ENCODE peak calls at places on chromosomes 12 and 14, in six cellular contexts. One of them, this sample, is unnamed. For H3K9me3, the result is how much of the 10 kb centered on the place peaks cover.

GRCh38 chr12:9752145-9752717 is 8.5 kb downstream of the CD69 start:
- DNase-seq in uterus: no peak
- DNase-seq in CD4-positive, alpha-beta memory T cell: no peak
- DNase-seq in GM23248: no peak
- DNase-seq in lung: no peak
- DNase-seq in IMR-90: no peak
- DNase-seq in this sample: no peak

GRCh38 chr14:36238666-36239363 is 62.3 kb upstream of the PTCSC3 start:
- DNase-seq in lung: peak
- DNase-seq in CD4-positive, alpha-beta memory T cell: no peak
- DNase-seq in uterus: no peak
- DNase-seq in GM23248: peak
- DNase-seq in IMR-90: peak
- DNase-seq in this sample: no peak

GRCh38 chr14:33647385-33647786 is 303.5 kb downstream of the EGLN3 start:
- DNase-seq in uterus: no peak
- DNase-seq in CD4-positive, alpha-beta memory T cell: no peak
- DNase-seq in GM23248: peak
- DNase-seq in IMR-90: peak
- DNase-seq in lung: no peak
- DNase-seq in this sample: no peak

GRCh38 chr14:33692762-33693161 is 258.1 kb downstream of the EGLN3 start:
- DNase-seq in uterus: no peak
- DNase-seq in CD4-positive, alpha-beta memory T cell: no peak
- DNase-seq in IMR-90: peak
- DNase-seq in GM23248: peak
- DNase-seq in lung: no peak
- DNase-seq in this sample: no peak

GRCh38 chr14:96016761-96017160 is 22.4 kb upstream of the C14orf132 start:
- DNase-seq in IMR-90: peak
- DNase-seq in lung: no peak
- DNase-seq in uterus: no peak
- DNase-seq in GM23248: no peak
- DNase-seq in CD4-positive, alpha-beta memory T cell: no peak
- DNase-seq in this sample: no peak

GRCh38 chr14:95696741-95697140 is 10.5 kb downstream of the TCL1B start:
- DNase-seq in GM23248: no peak
- DNase-seq in CD4-positive, alpha-beta memory T cell: no peak
- DNase-seq in lung: no peak
- DNase-seq in uterus: no peak
- DNase-seq in IMR-90: no peak
- DNase-seq in this sample: no peak

GRCh38 chr14:90652626-90653025 is 163.6 kb downstream of the TTC7B start:
- DNase-seq in CD4-positive, alpha-beta memory T cell: no peak
- DNase-seq in IMR-90: no peak
- DNase-seq in lung: no peak
- DNase-seq in GM23248: no peak
- DNase-seq in uterus: no peak
- DNase-seq in this sample: no peak

GRCh38 chr14:78598046-78598652 is 428.0 kb downstream of the NRXN3 start:
- DNase-seq in IMR-90: peak
- DNase-seq in CD4-positive, alpha-beta memory T cell: peak
- DNase-seq in uterus: peak
- DNase-seq in GM23248: peak
- DNase-seq in lung: peak
- DNase-seq in this sample: no peak

GRCh38 chr12:26833692-26834168 is 736 bp upstream of the ITPR2 start:
- DNase-seq in IMR-90: peak
- DNase-seq in GM23248: peak
- DNase-seq in lung: peak
- DNase-seq in CD4-positive, alpha-beta memory T cell: peak
- DNase-seq in uterus: peak
- DNase-seq in this sample: no peak

GRCh38 chr14:38056270-38056669 is 151.4 kb upstream of the SSTR1 start:
- DNase-seq in uterus: no peak
- DNase-seq in GM23248: no peak
- DNase-seq in lung: no peak
- DNase-seq in IMR-90: no peak
- DNase-seq in CD4-positive, alpha-beta memory T cell: no peak
- DNase-seq in this sample: no peak

GRCh38 chr12:12804011-12804410 is 9.1 kb upstream of the DDX47 start:
- DNase-seq in IMR-90: peak
- DNase-seq in uterus: no peak
- DNase-seq in CD4-positive, alpha-beta memory T cell: no peak
- DNase-seq in GM23248: peak
- DNase-seq in lung: no peak
- DNase-seq in this sample: no peak

GRCh38 chr14:97185186-97185585 is 388.0 kb downstream of the VRK1 start:
- DNase-seq in CD4-positive, alpha-beta memory T cell: peak
- DNase-seq in GM23248: no peak
- DNase-seq in uterus: no peak
- DNase-seq in IMR-90: no peak
- DNase-seq in lung: no peak
- DNase-seq in this sample: no peak

GRCh38 chr14:104134061-104134965 is 4.1 kb upstream of the KIF26A start:
- DNase-seq in GM23248: no peak
- DNase-seq in lung: no peak
- DNase-seq in CD4-positive, alpha-beta memory T cell: no peak
- DNase-seq in IMR-90: no peak
- DNase-seq in uterus: no peak
- DNase-seq in this sample: peak

GRCh38 chr14:93788557-93789365 is 476 bp upstream of the PRIMA1 start:
- DNase-seq in IMR-90: no peak
- DNase-seq in uterus: peak
- DNase-seq in CD4-positive, alpha-beta memory T cell: no peak
- DNase-seq in lung: no peak
- DNase-seq in GM23248: peak
- DNase-seq in this sample: no peak

GRCh38 chr14:103696466-103697071 is 18.7 kb downstream of the XRCC3 start:
- DNase-seq in GM23248: peak
- DNase-seq in CD4-positive, alpha-beta memory T cell: no peak
- DNase-seq in IMR-90: peak
- DNase-seq in lung: no peak
- DNase-seq in uterus: peak
- DNase-seq in this sample: no peak

GRCh38 chr12:85363382-85364190 is 83.6 kb downstream of the ALX1 start:
- DNase-seq in uterus: no peak
- DNase-seq in IMR-90: no peak
- DNase-seq in GM23248: no peak
- DNase-seq in lung: no peak
- DNase-seq in CD4-positive, alpha-beta memory T cell: no peak
- DNase-seq in this sample: no peak

GRCh38 chr14:96104469-96105057 is 65.4 kb downstream of the C14orf132 start:
- DNase-seq in GM23248: peak
- DNase-seq in lung: peak
- DNase-seq in IMR-90: peak
- DNase-seq in CD4-positive, alpha-beta memory T cell: no peak
- DNase-seq in uterus: peak
- DNase-seq in this sample: no peak

GRCh38 chr12:122421815-122422737 is at the start of gene CLIP1:
- DNase-seq in CD4-positive, alpha-beta memory T cell: peak
- DNase-seq in IMR-90: peak
- DNase-seq in GM23248: peak
- DNase-seq in lung: peak
- DNase-seq in uterus: peak
- DNase-seq in this sample: peak

GRCh38 chr14:95157987-95158712 is 821 bp upstream of the DICER1 start:
- DNase-seq in CD4-positive, alpha-beta memory T cell: peak
- DNase-seq in IMR-90: no peak
- DNase-seq in lung: no peak
- DNase-seq in GM23248: peak
- DNase-seq in uterus: no peak
- DNase-seq in this sample: no peak

GRCh38 chr12:31035226-31035625 is 38.4 kb upstream of the DDX11 start:
- DNase-seq in GM23248: peak
- DNase-seq in IMR-90: no peak
- DNase-seq in lung: no peak
- DNase-seq in CD4-positive, alpha-beta memory T cell: no peak
- DNase-seq in uterus: no peak
- DNase-seq in this sample: no peak

GRCh38 chr12:93624595-93625294 is 52.3 kb downstream of the SOCS2 start:
- DNase-seq in IMR-90: peak
- DNase-seq in lung: peak
- DNase-seq in GM23248: peak
- DNase-seq in CD4-positive, alpha-beta memory T cell: no peak
- DNase-seq in uterus: no peak
- DNase-seq in this sample: no peak

GRCh38 chr12:67067453-67068203 is 201.5 kb upstream of the CAND1 start:
- DNase-seq in uterus: no peak
- DNase-seq in lung: no peak
- DNase-seq in GM23248: no peak
- DNase-seq in IMR-90: no peak
- DNase-seq in CD4-positive, alpha-beta memory T cell: no peak
- DNase-seq in this sample: no peak

GRCh38 chr12:122980192-122981035 is at the start of gene ARL6IP4:
- DNase-seq in lung: peak
- DNase-seq in GM23248: peak
- DNase-seq in CD4-positive, alpha-beta memory T cell: peak
- DNase-seq in IMR-90: peak
- DNase-seq in uterus: peak
- DNase-seq in this sample: peak

GRCh38 chr12:97960741-97961608 is 498.4 kb downstream of the RMST start:
- DNase-seq in CD4-positive, alpha-beta memory T cell: peak
- DNase-seq in IMR-90: no peak
- DNase-seq in GM23248: no peak
- DNase-seq in lung: peak
- DNase-seq in uterus: no peak
- DNase-seq in this sample: no peak

GRCh38 chr12:8946733-8947132 is 2.7 kb downstream of the M6PR start:
- DNase-seq in uterus: no peak
- DNase-seq in IMR-90: no peak
- DNase-seq in CD4-positive, alpha-beta memory T cell: no peak
- DNase-seq in lung: no peak
- DNase-seq in GM23248: no peak
- DNase-seq in this sample: no peak

GRCh38 chr12:27284751-27285150 is 40.7 kb downstream of the STK38L start:
- DNase-seq in GM23248: peak
- DNase-seq in lung: no peak
- DNase-seq in IMR-90: peak
- DNase-seq in CD4-positive, alpha-beta memory T cell: no peak
- DNase-seq in uterus: no peak
- DNase-seq in this sample: no peak

GRCh38 chr12:106696861-106697417 is 77.5 kb upstream of the RIC8B start:
- DNase-seq in IMR-90: no peak
- DNase-seq in CD4-positive, alpha-beta memory T cell: no peak
- DNase-seq in GM23248: no peak
- DNase-seq in lung: no peak
- DNase-seq in uterus: no peak
- DNase-seq in this sample: no peak

DNA sequence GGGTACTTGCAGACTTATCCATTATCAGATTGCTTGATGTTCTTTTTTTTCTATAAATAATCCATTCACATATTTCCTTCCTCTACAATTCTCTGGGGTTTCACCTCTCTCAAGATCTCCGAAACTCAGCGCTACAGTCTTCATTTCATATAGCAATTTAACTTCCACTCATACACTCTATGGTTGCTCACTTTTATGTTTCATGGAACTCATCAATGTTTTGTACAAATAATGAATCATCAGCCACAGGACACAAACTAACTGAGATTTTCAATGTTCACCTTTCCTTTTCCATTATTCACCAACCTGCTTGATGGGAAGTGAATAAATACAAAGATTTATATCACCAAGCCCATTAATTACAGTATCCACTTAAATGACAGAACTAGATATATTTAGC is 534.7 kb downstream of the LRFN5 start:
- DNase-seq in GM23248: peak
- DNase-seq in CD4-positive, alpha-beta memory T cell: no peak
- DNase-seq in IMR-90: no peak
- DNase-seq in uterus: no peak
- DNase-seq in lung: no peak
- DNase-seq in this sample: no peak
- H3K9me3 ChIP-seq in GM23248: under half
- H3K9me3 ChIP-seq in CD4-positive, alpha-beta memory T cell: under half
- H3K9me3 ChIP-seq in IMR-90: under half
- H3K9me3 ChIP-seq in uterus: under half
- H3K9me3 ChIP-seq in lung: under half
- H3K9me3 ChIP-seq in this sample: under half

DNA sequence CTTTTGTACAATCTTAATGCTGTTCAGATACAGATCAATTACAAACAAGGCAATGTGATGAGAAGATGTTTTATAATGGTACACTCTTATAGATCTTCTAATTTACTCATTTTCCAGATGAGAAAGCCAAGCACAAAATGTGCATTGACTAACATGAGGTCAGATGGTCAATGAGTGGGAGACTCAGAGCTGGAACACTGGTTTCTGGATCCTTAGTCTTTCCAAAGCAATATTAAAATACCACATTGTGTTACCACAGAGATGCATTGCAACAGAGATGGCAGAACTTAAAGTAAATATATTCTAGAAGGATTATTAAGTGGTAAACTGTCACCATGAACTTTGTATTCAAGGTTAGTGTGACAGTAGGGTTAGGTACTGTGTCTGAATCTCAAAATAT is 113.6 kb downstream of the SLC15A5 start:
- DNase-seq in uterus: no peak
- DNase-seq in CD4-positive, alpha-beta memory T cell: no peak
- DNase-seq in GM23248: peak
- DNase-seq in lung: no peak
- DNase-seq in IMR-90: no peak
- DNase-seq in this sample: no peak
- H3K9me3 ChIP-seq in uterus: under half
- H3K9me3 ChIP-seq in CD4-positive, alpha-beta memory T cell: under half
- H3K9me3 ChIP-seq in GM23248: under half
- H3K9me3 ChIP-seq in lung: under half
- H3K9me3 ChIP-seq in IMR-90: under half
- H3K9me3 ChIP-seq in this sample: under half

GRCh38 chr12:82207556-82207955 is 150.6 kb downstream of the CCDC59 start:
- DNase-seq in IMR-90: no peak
- DNase-seq in lung: no peak
- DNase-seq in uterus: no peak
- DNase-seq in GM23248: no peak
- DNase-seq in CD4-positive, alpha-beta memory T cell: no peak
- DNase-seq in this sample: no peak
- H3K9me3 ChIP-seq in IMR-90: under half
- H3K9me3 ChIP-seq in lung: under half
- H3K9me3 ChIP-seq in uterus: under half
- H3K9me3 ChIP-seq in GM23248: under half
- H3K9me3 ChIP-seq in CD4-positive, alpha-beta memory T cell: under half
- H3K9me3 ChIP-seq in this sample: under half

GRCh38 chr12:34404377-34405285 is 382.3 kb downstream of the ALG10 start:
- DNase-seq in GM23248: no peak
- DNase-seq in CD4-positive, alpha-beta memory T cell: no peak
- DNase-seq in IMR-90: no peak
- DNase-seq in lung: peak
- DNase-seq in uterus: peak
- DNase-seq in this sample: peak

GRCh38 chr12:34402228-34402898 is 380.1 kb downstream of the ALG10 start:
- DNase-seq in uterus: peak
- DNase-seq in lung: peak
- DNase-seq in CD4-positive, alpha-beta memory T cell: no peak
- DNase-seq in GM23248: no peak
- DNase-seq in IMR-90: no peak
- DNase-seq in this sample: peak

GRCh38 chr12:34403706-34404376 is 381.5 kb downstream of the ALG10 start:
- DNase-seq in IMR-90: no peak
- DNase-seq in lung: peak
- DNase-seq in uterus: peak
- DNase-seq in CD4-positive, alpha-beta memory T cell: no peak
- DNase-seq in GM23248: no peak
- DNase-seq in this sample: no peak

GRCh38 chr12:34401659-34402227 is 379.4 kb downstream of the ALG10 start:
- DNase-seq in CD4-positive, alpha-beta memory T cell: no peak
- DNase-seq in lung: peak
- DNase-seq in uterus: peak
- DNase-seq in GM23248: no peak
- DNase-seq in IMR-90: no peak
- DNase-seq in this sample: peak

GRCh38 chr12:34402899-34403705 is 380.8 kb downstream of the ALG10 start:
- DNase-seq in lung: peak
- DNase-seq in IMR-90: no peak
- DNase-seq in GM23248: no peak
- DNase-seq in CD4-positive, alpha-beta memory T cell: no peak
- DNase-seq in uterus: peak
- DNase-seq in this sample: peak
- H3K9me3 ChIP-seq in lung: half or more
- H3K9me3 ChIP-seq in IMR-90: half or more
- H3K9me3 ChIP-seq in GM23248: under half
- H3K9me3 ChIP-seq in CD4-positive, alpha-beta memory T cell: under half
- H3K9me3 ChIP-seq in uterus: under half
- H3K9me3 ChIP-seq in this sample: under half

This sample was measured in T-helper 17 cell.